ENCODE peak calls at places on chromosomes 6 and 20, in six cellular contexts. One of them, this sample, is unnamed.

GRCh38 chr20:33263784-33264183 is 19.2 kb upstream of the BPIFB1 start:
- DNase-seq in SK-N-SH: no peak
- DNase-seq in HL-60: no peak
- DNase-seq in stomach: no peak
- DNase-seq in transverse colon: no peak
- DNase-seq in esophagus muscularis mucosa: no peak
- DNase-seq in this sample: no peak

GRCh38 chr6:41645007-41645618 is 6.8 kb downstream of the MDFI start:
- DNase-seq in SK-N-SH: no peak
- DNase-seq in HL-60: no peak
- DNase-seq in stomach: no peak
- DNase-seq in transverse colon: no peak
- DNase-seq in esophagus muscularis mucosa: no peak
- DNase-seq in this sample: peak; percentile 55

GRCh38 chr6:128882991-128883571 is at the start of gene LAMA2:
- DNase-seq in SK-N-SH: peak; percentile 23
- DNase-seq in HL-60: no peak
- DNase-seq in stomach: peak; percentile 72
- DNase-seq in transverse colon: peak; percentile 41
- DNase-seq in esophagus muscularis mucosa: peak; percentile 95
- DNase-seq in this sample: peak; percentile 86

GRCh38 chr6:143634486-143634885 is 43.3 kb upstream of the PHACTR2 start:
- DNase-seq in SK-N-SH: no peak
- DNase-seq in HL-60: no peak
- DNase-seq in stomach: no peak
- DNase-seq in transverse colon: no peak
- DNase-seq in esophagus muscularis mucosa: no peak
- DNase-seq in this sample: no peak

GRCh38 chr6:51814418-51814817 is 273.0 kb downstream of the PKHD1 start:
- DNase-seq in SK-N-SH: no peak
- DNase-seq in HL-60: no peak
- DNase-seq in stomach: no peak
- DNase-seq in transverse colon: no peak
- DNase-seq in esophagus muscularis mucosa: no peak
- DNase-seq in this sample: no peak

GRCh38 chr20:46101957-46102356 is 12.2 kb upstream of the NCOA5 start:
- DNase-seq in SK-N-SH: no peak
- DNase-seq in HL-60: no peak
- DNase-seq in stomach: no peak
- DNase-seq in transverse colon: no peak
- DNase-seq in esophagus muscularis mucosa: no peak
- DNase-seq in this sample: no peak

GRCh38 chr6:30129270-30129669 is 6.7 kb upstream of the TRIM40 start:
- DNase-seq in SK-N-SH: no peak
- DNase-seq in HL-60: no peak
- DNase-seq in stomach: no peak
- DNase-seq in transverse colon: no peak
- DNase-seq in esophagus muscularis mucosa: no peak
- DNase-seq in this sample: no peak

GRCh38 chr6:110875548-110876169 is 1.1 kb downstream of the AMD1 start:
- DNase-seq in SK-N-SH: peak; percentile 66
- DNase-seq in HL-60: peak; percentile 48
- DNase-seq in stomach: peak; percentile 53
- DNase-seq in transverse colon: peak; percentile 63
- DNase-seq in esophagus muscularis mucosa: no peak
- DNase-seq in this sample: peak; percentile 84

GRCh38 chr6:108736832-108737231 is 111.4 kb upstream of the ARMC2 start:
- DNase-seq in SK-N-SH: no peak
- DNase-seq in HL-60: no peak
- DNase-seq in stomach: no peak
- DNase-seq in transverse colon: no peak
- DNase-seq in esophagus muscularis mucosa: no peak
- DNase-seq in this sample: peak; percentile 72

GRCh38 chr6:84618046-84618752 is 146.2 kb downstream of the TBX18 start:
- DNase-seq in SK-N-SH: no peak
- DNase-seq in HL-60: no peak
- DNase-seq in stomach: no peak
- DNase-seq in transverse colon: no peak
- DNase-seq in esophagus muscularis mucosa: no peak
- DNase-seq in this sample: no peak

GRCh38 chr6:37511910-37512399 is 12.3 kb upstream of the CCDC167 start:
- DNase-seq in SK-N-SH: no peak
- DNase-seq in HL-60: no peak
- DNase-seq in stomach: no peak
- DNase-seq in transverse colon: no peak
- DNase-seq in esophagus muscularis mucosa: no peak
- DNase-seq in this sample: no peak

GRCh38 chr6:13311155-13311554 is 17.2 kb downstream of the TBC1D7 start:
- DNase-seq in SK-N-SH: no peak
- DNase-seq in HL-60: no peak
- DNase-seq in stomach: no peak
- DNase-seq in transverse colon: no peak
- DNase-seq in esophagus muscularis mucosa: no peak
- DNase-seq in this sample: no peak

GRCh38 chr6:76708641-76709331 is 636.3 kb upstream of the IMPG1 start:
- DNase-seq in SK-N-SH: no peak
- DNase-seq in HL-60: no peak
- DNase-seq in stomach: no peak
- DNase-seq in transverse colon: no peak
- DNase-seq in esophagus muscularis mucosa: no peak
- DNase-seq in this sample: no peak

GRCh38 chr6:143397229-143398222 is 53.0 kb downstream of the ADAT2 start:
- DNase-seq in SK-N-SH: no peak
- DNase-seq in HL-60: no peak
- DNase-seq in stomach: peak; percentile 73
- DNase-seq in transverse colon: peak; percentile 55
- DNase-seq in esophagus muscularis mucosa: no peak
- DNase-seq in this sample: no peak

GRCh38 chr20:10863337-10864060 is 189.7 kb upstream of the JAG1 start:
- DNase-seq in SK-N-SH: no peak
- DNase-seq in HL-60: no peak
- DNase-seq in stomach: no peak
- DNase-seq in transverse colon: no peak
- DNase-seq in esophagus muscularis mucosa: no peak
- DNase-seq in this sample: no peak

GRCh38 chr6:24446670-24447069 is 42.7 kb downstream of the GPLD1 start:
- DNase-seq in SK-N-SH: no peak
- DNase-seq in HL-60: no peak
- DNase-seq in stomach: no peak
- DNase-seq in transverse colon: no peak
- DNase-seq in esophagus muscularis mucosa: no peak
- DNase-seq in this sample: no peak

GRCh38 chr6:41039060-41039998 is at the start of gene UNC5CL:
- DNase-seq in SK-N-SH: peak; percentile 45
- DNase-seq in HL-60: peak; percentile 40
- DNase-seq in stomach: peak; percentile 78
- DNase-seq in transverse colon: peak; percentile 73
- DNase-seq in esophagus muscularis mucosa: no peak
- DNase-seq in this sample: no peak

GRCh38 chr6:162251257-162251656 is 476.3 kb downstream of the PRKN start:
- DNase-seq in SK-N-SH: no peak
- DNase-seq in HL-60: no peak
- DNase-seq in stomach: no peak
- DNase-seq in transverse colon: no peak
- DNase-seq in esophagus muscularis mucosa: no peak
- DNase-seq in this sample: no peak

GRCh38 chr6:161035182-161035980 is 43.8 kb downstream of the MAP3K4 start:
- DNase-seq in SK-N-SH: no peak
- DNase-seq in HL-60: peak; percentile 21
- DNase-seq in stomach: no peak
- DNase-seq in transverse colon: no peak
- DNase-seq in esophagus muscularis mucosa: no peak
- DNase-seq in this sample: no peak

GRCh38 chr6:161041274-161041673 is 49.7 kb downstream of the MAP3K4 start:
- DNase-seq in SK-N-SH: no peak
- DNase-seq in HL-60: no peak
- DNase-seq in stomach: no peak
- DNase-seq in transverse colon: no peak
- DNase-seq in esophagus muscularis mucosa: no peak
- DNase-seq in this sample: no peak

GRCh38 chr6:161035981-161036263 is 44.4 kb downstream of the MAP3K4 start:
- DNase-seq in SK-N-SH: no peak
- DNase-seq in HL-60: no peak
- DNase-seq in stomach: no peak
- DNase-seq in transverse colon: no peak
- DNase-seq in esophagus muscularis mucosa: no peak
- DNase-seq in this sample: no peak

GRCh38 chr6:161037873-161038228 is 46.3 kb downstream of the MAP3K4 start:
- DNase-seq in SK-N-SH: no peak
- DNase-seq in HL-60: no peak
- DNase-seq in stomach: no peak
- DNase-seq in transverse colon: no peak
- DNase-seq in esophagus muscularis mucosa: no peak
- DNase-seq in this sample: no peak

DNA sequence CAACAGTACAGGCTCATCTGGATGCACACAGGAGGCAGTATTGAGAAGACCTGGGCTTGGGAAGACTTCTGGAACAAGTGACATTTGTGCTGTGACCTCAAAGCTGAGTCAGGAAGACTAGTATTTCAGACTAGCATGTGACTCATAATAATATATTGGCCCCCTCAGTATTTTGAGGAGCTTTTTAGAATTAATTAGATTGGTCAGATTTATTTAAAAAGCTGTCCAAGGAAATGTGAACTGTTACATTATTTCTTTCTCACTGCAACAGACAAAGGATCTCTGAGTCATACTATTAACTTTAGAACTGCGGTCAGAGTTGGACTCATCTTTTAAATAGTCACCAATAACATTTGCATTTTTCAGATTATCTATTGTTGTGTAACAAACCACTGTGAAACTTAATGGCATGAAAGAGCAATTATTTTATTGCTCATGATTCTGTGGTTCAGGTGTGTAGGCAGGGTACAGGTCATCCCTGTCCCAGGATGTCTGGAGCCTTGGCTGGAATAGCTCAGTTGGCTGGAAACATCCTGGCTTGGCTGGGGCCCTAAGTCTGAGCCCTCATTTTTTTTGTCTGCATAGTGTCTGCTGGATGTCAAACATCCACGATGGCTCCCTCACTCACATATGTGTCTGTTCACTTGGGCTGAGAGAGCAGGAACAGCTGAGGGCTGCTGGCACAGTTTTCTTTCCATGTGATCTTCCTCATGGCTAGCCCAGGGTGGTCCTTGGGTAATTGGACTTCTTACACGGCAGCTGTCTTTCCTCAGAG is 46.8 kb downstream of the MAP3K4 start:
- DNase-seq in SK-N-SH: no peak
- DNase-seq in HL-60: no peak
- DNase-seq in stomach: no peak
- DNase-seq in transverse colon: peak; percentile 24
- DNase-seq in esophagus muscularis mucosa: no peak
- DNase-seq in this sample: no peak
- TF ChIP-seq POLR2AphosphoS5 in SK-N-SH: peak; percentile 69
- TF ChIP-seq POLR2AphosphoS5 in HL-60: no peak
- TF ChIP-seq POLR2AphosphoS5 in stomach: no peak
- TF ChIP-seq POLR2AphosphoS5 in transverse colon: peak; percentile 61
- TF ChIP-seq POLR2AphosphoS5 in esophagus muscularis mucosa: no peak
- TF ChIP-seq POLR2AphosphoS5 in this sample: no peak

DNA sequence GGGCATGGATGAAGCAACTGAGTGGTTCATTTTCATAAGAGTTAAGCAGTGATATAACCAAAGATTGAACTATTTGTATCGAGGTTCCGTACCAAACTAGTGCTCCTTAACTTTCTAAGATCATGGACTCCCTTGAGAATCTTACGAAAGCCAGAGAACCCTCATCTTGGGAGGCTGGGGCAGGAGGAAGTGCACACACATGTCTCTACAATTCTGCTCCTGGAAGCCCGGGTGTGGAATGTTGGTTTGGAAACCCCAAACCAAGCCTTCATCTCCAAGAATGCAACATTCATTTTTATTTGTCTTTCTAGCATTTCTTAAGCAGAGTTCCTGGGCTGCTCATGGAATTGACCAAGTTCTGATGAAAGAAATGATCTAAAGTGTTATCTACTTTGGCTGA is 250.5 kb upstream of the PRND start:
- DNase-seq in SK-N-SH: no peak
- DNase-seq in HL-60: no peak
- DNase-seq in stomach: no peak
- DNase-seq in transverse colon: no peak
- DNase-seq in esophagus muscularis mucosa: no peak
- DNase-seq in this sample: no peak
- H3K4me3 ChIP-seq in SK-N-SH: no peak overlapping the region
- H3K4me3 ChIP-seq in HL-60: no peak overlapping the region
- H3K4me3 ChIP-seq in stomach: no peak overlapping the region
- H3K4me3 ChIP-seq in transverse colon: no peak overlapping the region
- H3K4me3 ChIP-seq in esophagus muscularis mucosa: no peak overlapping the region
- H3K4me3 ChIP-seq in this sample: no peak overlapping the region

GRCh38 chr6:44166591-44167184 is 8.1 kb downstream of the CAPN11 start:
- DNase-seq in SK-N-SH: no peak
- DNase-seq in HL-60: peak; percentile 32
- DNase-seq in stomach: no peak
- DNase-seq in transverse colon: no peak
- DNase-seq in esophagus muscularis mucosa: no peak
- DNase-seq in this sample: no peak

GRCh38 chr6:44162876-44163625 is 4.4 kb downstream of the CAPN11 start:
- DNase-seq in SK-N-SH: no peak
- DNase-seq in HL-60: no peak
- DNase-seq in stomach: no peak
- DNase-seq in transverse colon: no peak
- DNase-seq in esophagus muscularis mucosa: no peak
- DNase-seq in this sample: no peak

GRCh38 chr6:44169154-44169553 is 10.5 kb downstream of the CAPN11 start:
- DNase-seq in SK-N-SH: no peak
- DNase-seq in HL-60: no peak
- DNase-seq in stomach: peak; percentile 55
- DNase-seq in transverse colon: peak; percentile 72
- DNase-seq in esophagus muscularis mucosa: no peak
- DNase-seq in this sample: no peak

GRCh38 chr6:44167567-44167966 is 8.9 kb downstream of the CAPN11 start:
- DNase-seq in SK-N-SH: no peak
- DNase-seq in HL-60: no peak
- DNase-seq in stomach: no peak
- DNase-seq in transverse colon: no peak
- DNase-seq in esophagus muscularis mucosa: no peak
- DNase-seq in this sample: no peak

GRCh38 chr6:44166116-44166515 is 7.5 kb downstream of the CAPN11 start:
- DNase-seq in SK-N-SH: no peak
- DNase-seq in HL-60: no peak
- DNase-seq in stomach: no peak
- DNase-seq in transverse colon: no peak
- DNase-seq in esophagus muscularis mucosa: no peak
- DNase-seq in this sample: no peak
- TF ChIP-seq POLR2AphosphoS5 in SK-N-SH: no peak
- TF ChIP-seq POLR2AphosphoS5 in HL-60: no peak
- TF ChIP-seq POLR2AphosphoS5 in stomach: no peak
- TF ChIP-seq POLR2AphosphoS5 in transverse colon: no peak
- TF ChIP-seq POLR2AphosphoS5 in esophagus muscularis mucosa: no peak
- TF ChIP-seq POLR2AphosphoS5 in this sample: no peak

GRCh38 chr20:49259284-49259683 is 18.6 kb downstream of the ZNFX1 start:
- DNase-seq in SK-N-SH: no peak
- DNase-seq in HL-60: no peak
- DNase-seq in stomach: no peak
- DNase-seq in transverse colon: no peak
- DNase-seq in esophagus muscularis mucosa: no peak
- DNase-seq in this sample: no peak
- H3K4me3 ChIP-seq in SK-N-SH: no peak overlapping the region
- H3K4me3 ChIP-seq in HL-60: no peak overlapping the region
- H3K4me3 ChIP-seq in stomach: no peak overlapping the region
- H3K4me3 ChIP-seq in transverse colon: no peak overlapping the region
- H3K4me3 ChIP-seq in esophagus muscularis mucosa: no peak overlapping the region
- H3K4me3 ChIP-seq in this sample: no peak overlapping the region